ENCODE peak calls at places on chromosomes 3 and 15, in eight cellular contexts. One of them, this sample, is unnamed.

GRCh38 chr3:134638385-134639020 is 12.3 kb downstream of the KY start:
- DNase-seq in tibial nerve: no peak
- DNase-seq in transverse colon: no peak
- DNase-seq in H1: peak; percentile 39
- DNase-seq in adrenal gland: no peak
- DNase-seq in HCT116: no peak
- DNase-seq in heart left ventricle: no peak
- DNase-seq in body of pancreas: no peak
- DNase-seq in this sample: no peak

GRCh38 chr3:16512435-16513140 is 911 bp downstream of the RFTN1 start:
- DNase-seq in tibial nerve: peak; percentile 58
- DNase-seq in transverse colon: peak; percentile 29
- DNase-seq in H1: peak; percentile 66
- DNase-seq in adrenal gland: peak; percentile 23
- DNase-seq in HCT116: no peak
- DNase-seq in heart left ventricle: peak; percentile 81
- DNase-seq in body of pancreas: peak; percentile 20
- DNase-seq in this sample: peak; percentile 91

GRCh38 chr3:188219147-188219546 is 65.2 kb downstream of the LPP start:
- DNase-seq in tibial nerve: no peak
- DNase-seq in transverse colon: no peak
- DNase-seq in H1: no peak
- DNase-seq in adrenal gland: no peak
- DNase-seq in HCT116: no peak
- DNase-seq in heart left ventricle: no peak
- DNase-seq in body of pancreas: no peak
- DNase-seq in this sample: no peak

GRCh38 chr3:107377151-107377550 is at the start of gene CCDC54:
- DNase-seq in tibial nerve: no peak
- DNase-seq in transverse colon: no peak
- DNase-seq in H1: no peak
- DNase-seq in adrenal gland: no peak
- DNase-seq in HCT116: no peak
- DNase-seq in heart left ventricle: no peak
- DNase-seq in body of pancreas: no peak
- DNase-seq in this sample: no peak

GRCh38 chr15:89018235-89018634 is 70.0 kb upstream of the ABHD2 start:
- DNase-seq in tibial nerve: peak; percentile 59
- DNase-seq in transverse colon: no peak
- DNase-seq in H1: no peak
- DNase-seq in adrenal gland: peak; percentile 40
- DNase-seq in HCT116: no peak
- DNase-seq in heart left ventricle: peak; percentile 86
- DNase-seq in body of pancreas: peak; percentile 21
- DNase-seq in this sample: no peak

GRCh38 chr3:125316949-125317348 is 58.2 kb downstream of the ZNF148 start:
- DNase-seq in tibial nerve: no peak
- DNase-seq in transverse colon: no peak
- DNase-seq in H1: no peak
- DNase-seq in adrenal gland: no peak
- DNase-seq in HCT116: no peak
- DNase-seq in heart left ventricle: no peak
- DNase-seq in body of pancreas: no peak
- DNase-seq in this sample: no peak

GRCh38 chr15:83380026-83380425 is 67.1 kb upstream of the SH3GL3 start:
- DNase-seq in tibial nerve: no peak
- DNase-seq in transverse colon: no peak
- DNase-seq in H1: no peak
- DNase-seq in adrenal gland: no peak
- DNase-seq in HCT116: peak; percentile 50
- DNase-seq in heart left ventricle: no peak
- DNase-seq in body of pancreas: no peak
- DNase-seq in this sample: no peak

GRCh38 chr3:97793415-97794019 is 28.3 kb upstream of the CRYBG3 start:
- DNase-seq in tibial nerve: peak; percentile 45
- DNase-seq in transverse colon: no peak
- DNase-seq in H1: no peak
- DNase-seq in adrenal gland: peak; percentile 19
- DNase-seq in HCT116: peak; percentile 26
- DNase-seq in heart left ventricle: no peak
- DNase-seq in body of pancreas: peak; percentile 12
- DNase-seq in this sample: no peak

GRCh38 chr3:185065059-185065458 is 87.8 kb downstream of the C3orf70 start:
- DNase-seq in tibial nerve: no peak
- DNase-seq in transverse colon: no peak
- DNase-seq in H1: peak; percentile 42
- DNase-seq in adrenal gland: no peak
- DNase-seq in HCT116: no peak
- DNase-seq in heart left ventricle: no peak
- DNase-seq in body of pancreas: no peak
- DNase-seq in this sample: no peak
- TF ChIP-seq CTCF in tibial nerve: no peak
- TF ChIP-seq CTCF in transverse colon: no peak
- TF ChIP-seq CTCF in H1: peak; percentile 42
- TF ChIP-seq CTCF in adrenal gland: no peak
- TF ChIP-seq CTCF in HCT116: peak; percentile 19
- TF ChIP-seq CTCF in heart left ventricle: no peak
- TF ChIP-seq CTCF in body of pancreas: no peak
- TF ChIP-seq CTCF in this sample: no peak

GRCh38 chr3:64667887-64668581 is 19.8 kb downstream of the ADAMTS9 start:
- DNase-seq in tibial nerve: no peak
- DNase-seq in transverse colon: no peak
- DNase-seq in H1: no peak
- DNase-seq in adrenal gland: no peak
- DNase-seq in HCT116: no peak
- DNase-seq in heart left ventricle: peak; percentile 75
- DNase-seq in body of pancreas: peak; percentile 30
- DNase-seq in this sample: no peak

GRCh38 chr3:64664397-64664796 is 23.4 kb downstream of the ADAMTS9 start:
- DNase-seq in tibial nerve: no peak
- DNase-seq in transverse colon: no peak
- DNase-seq in H1: no peak
- DNase-seq in adrenal gland: no peak
- DNase-seq in HCT116: no peak
- DNase-seq in heart left ventricle: no peak
- DNase-seq in body of pancreas: no peak
- DNase-seq in this sample: no peak

GRCh38 chr3:64666171-64666581 is 21.6 kb downstream of the ADAMTS9 start:
- DNase-seq in tibial nerve: no peak
- DNase-seq in transverse colon: no peak
- DNase-seq in H1: no peak
- DNase-seq in adrenal gland: no peak
- DNase-seq in HCT116: no peak
- DNase-seq in heart left ventricle: peak; percentile 43
- DNase-seq in body of pancreas: peak; percentile 28
- DNase-seq in this sample: no peak

GRCh38 chr3:64668582-64669510 is 19.0 kb downstream of the ADAMTS9 start:
- DNase-seq in tibial nerve: no peak
- DNase-seq in transverse colon: no peak
- DNase-seq in H1: no peak
- DNase-seq in adrenal gland: no peak
- DNase-seq in HCT116: no peak
- DNase-seq in heart left ventricle: no peak
- DNase-seq in body of pancreas: no peak
- DNase-seq in this sample: no peak

DNA sequence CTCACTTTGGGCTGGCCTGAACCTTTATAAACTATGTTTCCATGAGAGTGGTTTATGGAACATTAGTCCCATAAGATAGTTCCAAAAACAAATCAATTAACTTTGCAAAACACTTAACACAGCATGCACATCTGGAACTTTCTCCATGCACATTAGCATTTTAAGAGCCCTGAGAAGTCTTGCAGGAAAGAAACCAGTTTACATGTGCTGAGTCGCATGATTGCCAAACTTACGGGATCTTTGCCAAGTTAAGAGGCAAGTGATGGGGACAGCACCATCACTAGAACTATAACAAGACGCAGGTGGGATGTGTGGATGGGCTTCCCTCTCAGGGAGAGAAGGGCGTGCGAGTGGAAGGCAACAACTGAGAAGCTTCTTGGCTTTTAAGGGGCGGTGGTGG is 20.7 kb downstream of the ADAMTS9 start:
- DNase-seq in tibial nerve: no peak
- DNase-seq in transverse colon: no peak
- DNase-seq in H1: no peak
- DNase-seq in adrenal gland: no peak
- DNase-seq in HCT116: no peak
- DNase-seq in heart left ventricle: no peak
- DNase-seq in body of pancreas: no peak
- DNase-seq in this sample: no peak
- H3K4me1 ChIP-seq in tibial nerve: peaks cover 71% of the 10 kb centered on the region
- H3K4me1 ChIP-seq in transverse colon: peaks cover 14% of the 10 kb centered on the region
- H3K4me1 ChIP-seq in H1: no peaks in the 10 kb centered on the region
- H3K4me1 ChIP-seq in adrenal gland: no peaks in the 10 kb centered on the region
- H3K4me1 ChIP-seq in HCT116: no peaks in the 10 kb centered on the region
- H3K4me1 ChIP-seq in heart left ventricle: peaks cover 22% of the 10 kb centered on the region
- H3K4me1 ChIP-seq in body of pancreas: peaks cover 35% of the 10 kb centered on the region
- H3K4me1 ChIP-seq in this sample: no peaks in the 10 kb centered on the region

GRCh38 chr15:62896380-62896866 is 146.1 kb upstream of the TPM1 start:
- DNase-seq in tibial nerve: no peak
- DNase-seq in transverse colon: no peak
- DNase-seq in H1: no peak
- DNase-seq in adrenal gland: no peak
- DNase-seq in HCT116: peak; percentile 67
- DNase-seq in heart left ventricle: no peak
- DNase-seq in body of pancreas: no peak
- DNase-seq in this sample: no peak
- TF ChIP-seq POLR2A in tibial nerve: no peak
- TF ChIP-seq POLR2A in transverse colon: no peak
- TF ChIP-seq POLR2A in H1: no peak
- TF ChIP-seq POLR2A in adrenal gland: no peak
- TF ChIP-seq POLR2A in HCT116: no peak
- TF ChIP-seq POLR2A in heart left ventricle: no peak
- TF ChIP-seq POLR2A in body of pancreas: no peak
- TF ChIP-seq POLR2A in this sample: no peak

DNA sequence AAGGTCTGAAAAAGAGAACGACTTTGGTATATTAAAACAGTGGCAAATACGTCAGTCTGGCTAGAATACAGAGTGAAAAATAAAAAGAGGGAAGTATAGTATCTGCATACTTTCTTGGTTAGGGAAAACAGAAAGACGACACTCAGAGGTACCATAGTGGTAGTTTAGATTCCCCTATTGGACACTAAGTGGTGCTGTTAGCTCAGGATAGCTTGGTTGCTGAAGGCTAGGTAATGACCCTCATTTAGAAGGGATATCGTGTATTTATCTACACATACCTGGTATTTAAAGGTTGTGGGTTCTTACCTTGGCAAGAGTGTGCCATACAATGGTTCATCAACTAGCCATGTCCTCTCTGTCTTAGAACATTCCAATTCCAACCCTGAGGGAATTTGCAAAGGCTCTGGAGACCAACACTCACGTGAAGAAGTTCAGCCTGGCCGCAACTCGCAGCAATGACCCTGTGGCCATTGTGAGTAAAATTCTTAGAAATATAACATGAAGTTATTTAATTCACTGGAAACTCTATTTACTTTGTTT is 31.0 kb downstream of the TMOD2 start:
- DNase-seq in tibial nerve: no peak
- DNase-seq in transverse colon: no peak
- DNase-seq in H1: no peak
- DNase-seq in adrenal gland: no peak
- DNase-seq in HCT116: peak; percentile 38
- DNase-seq in heart left ventricle: no peak
- DNase-seq in body of pancreas: no peak
- DNase-seq in this sample: no peak
- TF ChIP-seq CTCF in tibial nerve: no peak
- TF ChIP-seq CTCF in transverse colon: no peak
- TF ChIP-seq CTCF in H1: peak; percentile 84
- TF ChIP-seq CTCF in adrenal gland: no peak
- TF ChIP-seq CTCF in HCT116: peak; percentile 67
- TF ChIP-seq CTCF in heart left ventricle: no peak
- TF ChIP-seq CTCF in body of pancreas: peak; percentile 9
- TF ChIP-seq CTCF in this sample: no peak

GRCh38 chr15:31306036-31306425 is 20.6 kb upstream of the KLF13 start:
- DNase-seq in tibial nerve: no peak
- DNase-seq in transverse colon: no peak
- DNase-seq in H1: no peak
- DNase-seq in adrenal gland: no peak
- DNase-seq in HCT116: no peak
- DNase-seq in heart left ventricle: no peak
- DNase-seq in body of pancreas: no peak
- DNase-seq in this sample: no peak

GRCh38 chr15:31304074-31304648 is 22.5 kb upstream of the KLF13 start:
- DNase-seq in tibial nerve: no peak
- DNase-seq in transverse colon: no peak
- DNase-seq in H1: peak; percentile 38
- DNase-seq in adrenal gland: no peak
- DNase-seq in HCT116: no peak
- DNase-seq in heart left ventricle: peak; percentile 28
- DNase-seq in body of pancreas: no peak
- DNase-seq in this sample: peak; percentile 72

GRCh38 chr15:31306426-31307269 is 20.0 kb upstream of the KLF13 start:
- DNase-seq in tibial nerve: no peak
- DNase-seq in transverse colon: no peak
- DNase-seq in H1: peak; percentile 88
- DNase-seq in adrenal gland: no peak
- DNase-seq in HCT116: no peak
- DNase-seq in heart left ventricle: peak; percentile 83
- DNase-seq in body of pancreas: no peak
- DNase-seq in this sample: no peak

GRCh38 chr15:31304736-31305365 is 21.8 kb upstream of the KLF13 start:
- DNase-seq in tibial nerve: no peak
- DNase-seq in transverse colon: no peak
- DNase-seq in H1: peak; percentile 47
- DNase-seq in adrenal gland: no peak
- DNase-seq in HCT116: no peak
- DNase-seq in heart left ventricle: peak; percentile 16
- DNase-seq in body of pancreas: no peak
- DNase-seq in this sample: no peak

DNA sequence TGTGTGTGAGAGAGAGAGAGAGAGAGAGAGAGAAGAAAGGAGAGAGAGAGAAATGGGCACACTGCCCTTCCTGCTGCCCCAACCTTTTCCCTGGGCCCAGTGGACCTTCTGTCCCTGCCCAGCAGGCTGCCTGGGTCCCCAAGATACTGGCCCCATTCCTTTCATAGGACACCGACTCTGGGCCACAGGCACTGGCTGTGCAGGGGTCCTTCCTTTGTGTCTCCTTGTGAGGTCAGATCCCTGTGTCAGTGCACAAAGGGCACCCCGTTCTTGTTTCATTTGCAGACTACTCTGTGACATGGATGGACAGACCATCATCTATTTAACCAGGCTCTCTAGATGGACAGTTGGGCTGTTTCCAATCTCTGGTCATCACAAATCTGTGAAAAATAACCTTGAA is 21.3 kb upstream of the KLF13 start:
- DNase-seq in tibial nerve: no peak
- DNase-seq in transverse colon: no peak
- DNase-seq in H1: peak; percentile 45
- DNase-seq in adrenal gland: no peak
- DNase-seq in HCT116: no peak
- DNase-seq in heart left ventricle: peak; percentile 17
- DNase-seq in body of pancreas: no peak
- DNase-seq in this sample: no peak
- H3K4me1 ChIP-seq in tibial nerve: peaks cover 55% of the 10 kb centered on the region
- H3K4me1 ChIP-seq in transverse colon: peaks cover 11% of the 10 kb centered on the region
- H3K4me1 ChIP-seq in H1: peaks cover 42% of the 10 kb centered on the region
- H3K4me1 ChIP-seq in adrenal gland: no peaks in the 10 kb centered on the region
- H3K4me1 ChIP-seq in HCT116: peaks cover 10% of the 10 kb centered on the region
- H3K4me1 ChIP-seq in heart left ventricle: peaks cover 55% of the 10 kb centered on the region
- H3K4me1 ChIP-seq in body of pancreas: no peaks in the 10 kb centered on the region
- H3K4me1 ChIP-seq in this sample: peaks cover 60% of the 10 kb centered on the region

This sample was measured in spleen.